ENCODE peak calls at places on chromosomes 7 and 10, in five cellular contexts. Q, L, R, Z and U are unnamed samples.

GRCh38 chr7:94409561-94409960 is 14.9 kb downstream of the COL1A2 start:
- DNase-seq in Q (no peak), L (no peak), R (no peak), Z (no peak), U (no peak)

GRCh38 chr10:100969175-100970075 is at the start of gene SEMA4G:
- DNase-seq in Q (no peak), L (peak; percentile 57), R (no peak), Z (peak; percentile 58), U (peak; percentile 78)

GRCh38 chr10:100370561-100370975 is 23.5 kb downstream of the SCD start:
- DNase-seq in Q (no peak), L (peak; percentile 47), R (peak; percentile 84), Z (peak; percentile 36), U (no peak)

GRCh38 chr7:290554-291301 is 758 bp downstream of the FOXL3 start:
- DNase-seq in Q (no peak), L (no peak), R (no peak), Z (no peak), U (peak; percentile 62)

GRCh38 chr10:96850113-96850512 is 18.0 kb downstream of the LCOR start:
- DNase-seq in Q (peak; percentile 22), L (no peak), R (no peak), Z (no peak), U (no peak)

GRCh38 chr7:90900640-90901353 is 304.7 kb downstream of the CDK14 start:
- DNase-seq in Q (no peak), L (peak; percentile 16), R (no peak), Z (no peak), U (no peak)

GRCh38 chr7:33816106-33816505 is 89.2 kb upstream of the BMPER start:
- DNase-seq in Q (no peak), L (no peak), R (no peak), Z (no peak), U (no peak)

GRCh38 chr7:34849163-34849960 is 187.9 kb downstream of the DPY19L1 start:
- DNase-seq in Q (peak; percentile 35), L (no peak), R (peak; percentile 14), Z (peak; percentile 41), U (no peak)

GRCh38 chr7:16098585-16099179 is 322.7 kb downstream of the CRPPA start:
- DNase-seq in Q (no peak), L (no peak), R (no peak), Z (peak; percentile 63), U (no peak)

GRCh38 chr10:98208925-98209324 is 59.1 kb downstream of the LOXL4 start:
- DNase-seq in Q (no peak), L (no peak), R (no peak), Z (no peak), U (no peak)

GRCh38 chr10:126058104-126058503 is 161.7 kb downstream of the FANK1 start:
- DNase-seq in Q (no peak), L (no peak), R (no peak), Z (no peak), U (peak; percentile 37)

GRCh38 chr10:27035163-27035562 is 65.1 kb downstream of the ANKRD26 start:
- DNase-seq in Q (no peak), L (no peak), R (no peak), Z (no peak), U (no peak)

GRCh38 chr7:140079121-140079536 is 16.4 kb upstream of the PARP12 start:
- DNase-seq in Q (peak; percentile 67), L (peak; percentile 64), R (peak; percentile 46), Z (peak; percentile 25), U (no peak)

GRCh38 chr7:120842131-120842621 is 15.8 kb downstream of the TSPAN12 start:
- DNase-seq in Q (no peak), L (peak; percentile 45), R (no peak), Z (no peak), U (no peak)

GRCh38 chr10:994836-995558 is 6.8 kb downstream of the GTPBP4 start:
- DNase-seq in Q (no peak), L (no peak), R (no peak), Z (no peak), U (no peak)

GRCh38 chr7:98418636-98419315 is 17.9 kb upstream of the BAIAP2L1 start:
- DNase-seq in Q (peak; percentile 93), L (peak; percentile 97), R (peak; percentile 98), Z (peak; percentile 90), U (no peak)

GRCh38 chr10:47024046-47024322 is 112.8 kb downstream of the PTPN20 start:
- DNase-seq in Q (peak; percentile 5), L (no peak), R (no peak), Z (no peak), U (no peak)

GRCh38 chr7:85074-85945 is 107.1 kb upstream of the FAM20C start:
- DNase-seq in Q (peak; percentile 61), L (no peak), R (peak; percentile 58), Z (peak; percentile 62), U (no peak)

GRCh38 chr10:69479737-69480412 is 28.6 kb downstream of the TSPAN15 start:
- DNase-seq in Q (no peak), L (no peak), R (no peak), Z (no peak), U (no peak)

GRCh38 chr10:59839576-59839975 is 66.8 kb downstream of the CCDC6 start:
- DNase-seq in Q (no peak), L (no peak), R (peak; percentile 48), Z (no peak), U (no peak)

GRCh38 chr7:31318308-31318707 is 22.2 kb downstream of the NEUROD6 start:
- DNase-seq in Q (no peak), L (no peak), R (no peak), Z (no peak), U (no peak)

GRCh38 chr7:51376420-51377092 is 59.9 kb upstream of the COBL start:
- DNase-seq in Q (no peak), L (no peak), R (peak; percentile 46), Z (peak; percentile 32), U (no peak)

GRCh38 chr7:133948588-133948987 is 178.6 kb upstream of the LRGUK start:
- DNase-seq in Q (no peak), L (no peak), R (no peak), Z (no peak), U (no peak)

GRCh38 chr10:118209215-118209614 is 132.9 kb downstream of the FAM204A start:
- DNase-seq in Q (no peak), L (no peak), R (peak; percentile 26), Z (no peak), U (no peak)

GRCh38 chr10:71391701-71392100 is 5.0 kb upstream of the CDH23 start:
- DNase-seq in Q (no peak), L (no peak), R (no peak), Z (no peak), U (no peak)

GRCh38 chr7:98217623-98218582 is 6.7 kb downstream of the BHLHA15 start:
- DNase-seq in Q (no peak), L (peak; percentile 61), R (no peak), Z (peak; percentile 53), U (no peak)

GRCh38 chr7:152180587-152180986 is 155.1 kb downstream of the GALNT11 start:
- DNase-seq in Q (no peak), L (peak; percentile 21), R (no peak), Z (no peak), U (no peak)

GRCh38 chr10:56856569-56856968 is 495.5 kb upstream of the ZWINT start:
- DNase-seq in Q (no peak), L (no peak), R (no peak), Z (no peak), U (no peak)

DNA sequence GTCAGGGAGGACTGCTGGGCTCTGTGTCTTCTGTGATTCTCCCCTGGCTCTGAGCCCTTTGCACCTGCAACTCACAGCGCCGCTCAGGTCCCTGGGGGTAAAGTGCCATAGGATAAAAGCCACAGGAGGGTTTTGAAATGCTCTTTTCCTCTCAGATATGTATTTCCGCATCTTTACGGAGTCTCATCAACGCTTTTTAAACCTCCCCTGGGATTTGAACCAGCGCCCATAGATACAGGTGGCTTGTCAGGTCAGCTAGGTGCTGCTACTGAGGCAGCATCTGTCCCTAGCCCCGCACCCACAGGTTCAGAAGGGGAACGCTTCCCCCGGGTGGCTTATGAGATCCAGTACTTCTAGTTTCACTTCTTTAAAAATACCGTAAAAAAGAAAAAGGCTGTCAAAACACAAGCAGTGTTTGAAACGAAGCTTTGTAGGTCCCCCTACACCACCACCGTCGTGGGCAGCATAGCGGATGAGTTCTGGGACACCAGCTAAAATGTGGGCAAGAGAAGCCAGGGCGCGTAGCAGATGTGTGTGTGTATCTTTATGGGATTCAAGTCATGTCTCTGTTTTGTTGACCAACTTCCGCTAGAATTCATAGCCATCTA is 173.5 kb downstream of the CUX1 start:
- DNase-seq in Q (no peak), L (no peak), R (no peak), Z (no peak), U (no peak)
- TF ChIP-seq CTCF in Q (no peak), L (no peak), R (no peak), Z (no peak), U (no peak)

DNA sequence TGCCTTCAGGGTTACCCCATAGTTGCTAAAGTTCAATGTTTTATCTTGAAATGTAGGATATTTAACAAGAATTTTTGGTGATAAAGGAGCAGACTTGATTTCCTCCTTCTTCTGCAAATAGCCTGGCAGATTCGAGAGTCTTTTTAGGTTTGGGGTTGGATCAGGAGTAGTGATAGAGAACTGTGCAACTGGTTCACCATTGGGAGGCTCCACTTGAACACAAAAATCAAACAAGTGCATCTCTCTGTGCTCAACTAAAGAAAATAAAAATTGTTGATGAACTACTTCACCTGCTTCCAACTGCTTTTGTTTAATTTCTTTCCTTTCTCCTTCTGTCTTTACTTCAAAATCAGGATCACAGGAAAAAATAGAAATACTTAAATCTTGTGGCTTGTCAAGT is 58.5 kb downstream of the MACC1 start:
- DNase-seq in Q (no peak), L (no peak), R (no peak), Z (peak; percentile 20), U (no peak)
- TF ChIP-seq CTCF in Q (peak; percentile 37), L (peak; percentile 44), R (peak; percentile 2), Z (no peak), U (peak; percentile 27)

DNA sequence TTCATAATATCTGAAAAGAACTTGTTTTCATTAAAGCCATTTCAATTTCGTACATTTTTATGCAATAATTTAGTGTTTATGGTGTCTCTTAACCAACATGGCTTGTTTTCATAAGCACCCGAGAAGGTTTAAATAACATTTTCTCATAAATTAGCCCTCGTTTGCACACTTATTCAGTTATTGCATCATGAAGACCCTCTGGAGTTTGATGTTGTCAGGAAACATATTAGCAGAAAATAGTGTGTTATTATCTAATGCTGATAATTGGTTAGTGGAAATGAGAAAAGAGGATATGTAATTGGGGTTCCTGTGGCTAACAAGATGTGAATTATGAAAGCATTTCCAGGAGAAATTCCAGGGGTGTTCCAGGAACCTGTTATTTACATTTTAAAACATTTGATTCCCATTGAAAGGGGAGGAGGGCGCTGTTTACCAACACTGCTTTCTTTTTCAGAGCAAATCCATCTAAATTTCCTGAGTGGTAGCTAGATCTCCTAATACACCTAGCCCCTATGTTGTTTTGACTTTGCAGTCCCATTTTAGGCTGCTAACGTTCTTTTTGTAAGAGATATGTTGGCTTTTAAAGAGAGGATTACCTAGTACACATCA is 130.7 kb downstream of the TCF7L2 start:
- DNase-seq in Q (no peak), L (no peak), R (no peak), Z (no peak), U (no peak)
- TF ChIP-seq CTCF in Q (no peak), L (no peak), R (no peak), Z (no peak), U (peak; percentile 29)

DNA sequence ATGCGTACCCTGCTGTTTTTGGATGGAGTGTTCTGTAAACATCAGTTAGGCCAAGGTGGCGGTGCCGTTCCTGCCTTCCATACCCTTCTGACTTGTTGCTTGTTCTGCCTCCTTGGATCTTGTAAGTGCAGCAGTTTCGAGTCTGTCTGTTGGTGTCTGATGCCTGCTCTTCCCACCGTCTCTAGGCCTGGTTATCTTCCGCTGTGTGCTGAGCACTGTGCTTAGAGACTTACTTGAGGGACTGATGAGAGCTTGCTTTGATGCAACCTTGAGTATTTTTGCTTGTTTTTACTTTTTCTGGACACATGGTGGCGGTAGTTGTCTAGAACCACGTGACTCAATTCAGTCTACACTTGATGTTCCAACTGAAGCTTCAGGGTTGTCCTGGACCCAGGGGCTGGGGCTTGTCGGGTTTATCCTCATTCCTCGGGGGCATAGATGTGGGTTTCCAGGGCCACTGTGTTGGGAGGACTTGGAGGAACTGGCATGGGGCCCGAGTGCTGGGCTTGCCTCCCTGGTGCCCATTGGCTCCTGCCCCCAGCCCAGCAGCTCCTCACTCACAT is 14.4 kb upstream of the SPRN start:
- DNase-seq in Q (no peak), L (no peak), R (peak; percentile 24), Z (no peak), U (peak; percentile 44)
- TF ChIP-seq CTCF in Q (no peak), L (peak; percentile 27), R (peak; percentile 26), Z (no peak), U (no peak)